ENCODE peak calls at places on chromosomes 7 and 10, in five cellular contexts. L is SK-N-SH; H is CD8-positive, alpha-beta T cell; T is fibroblast of lung; S is upper lobe of right lung. Z is an unnamed sample.
A peak's percentile ranks its signal among the peaks of the same experiment; 100 is the strongest.

GRCh38 chr7:114722562-114722961 is 199.3 kb upstream of the MDFIC start:
- DNase-seq in L (no peak), T (no peak), S (no peak), H (no peak), Z (no peak)

GRCh38 chr7:17014693-17015092 is 132.9 kb upstream of the AGR3 start:
- DNase-seq in L (no peak), T (no peak), S (no peak), H (no peak), Z (no peak)

GRCh38 chr7:115475774-115476407 is 554.0 kb downstream of the MDFIC start:
- DNase-seq in H (no peak), T (peak; percentile 29), S (no peak), L (no peak), Z (no peak)

GRCh38 chr10:66928000-66928770 is 2.3 kb downstream of the LRRTM3 start:
- DNase-seq in H (no peak), T (peak; percentile 19), S (no peak), L (peak; percentile 11), Z (no peak)

GRCh38 chr7:141646826-141647480 is 55.0 kb downstream of the DENND11 start:
- DNase-seq in S (no peak), H (no peak), L (no peak), T (peak; percentile 47), Z (no peak)

GRCh38 chr10:72124984-72125383 is 36.6 kb upstream of the SPOCK2 start:
- DNase-seq in L (no peak), T (peak; percentile 82), S (no peak), H (no peak), Z (no peak)

GRCh38 chr7:148222716-148223115 is 367.9 kb upstream of the C7orf33 start:
- DNase-seq in L (no peak), S (no peak), H (no peak), T (no peak), Z (no peak)

GRCh38 chr10:71259815-71260501 is 47.6 kb downstream of the UNC5B start:
- DNase-seq in L (no peak), T (no peak), H (no peak), S (no peak), Z (no peak)

GRCh38 chr7:151351967-151352366 is 10.4 kb downstream of the NUB1 start:
- DNase-seq in L (no peak), T (no peak), H (peak; percentile 34), S (no peak), Z (peak; percentile 77)

GRCh38 chr10:72692897-72693598 is 1.1 kb downstream of the MCU start:
- DNase-seq in S (no peak), H (peak; percentile 2), L (no peak), T (peak; percentile 32), Z (peak; percentile 32)

GRCh38 chr7:32957326-32958045 is at the start of gene FKBP9:
- DNase-seq in S (peak; percentile 96), H (no peak), L (peak; percentile 99), T (peak; percentile 88), Z (peak; percentile 24)

GRCh38 chr7:102908676-102909075 is 4.1 kb upstream of the LRRC17 start:
- DNase-seq in T (no peak), H (no peak), S (no peak), L (no peak), Z (no peak)

GRCh38 chr10:4121531-4122380 is 336.7 kb upstream of the KLF6 start:
- DNase-seq in T (no peak), S (no peak), L (no peak), H (no peak), Z (no peak)

GRCh38 chr10:26199841-26200240 is 16.7 kb upstream of the GAD2 start:
- DNase-seq in T (no peak), L (no peak), H (no peak), S (no peak), Z (no peak)

GRCh38 chr10:8978100-8978499 is 923.6 kb downstream of the GATA3 start:
- DNase-seq in H (no peak), S (no peak), L (no peak), T (no peak), Z (no peak)

GRCh38 chr10:810351-810846 is 120.9 kb upstream of the DIP2C start:
- DNase-seq in H (no peak), S (no peak), T (no peak), L (peak; percentile 71), Z (peak; percentile 12)

GRCh38 chr10:31953080-31953479 is 24.4 kb upstream of the ARHGAP12 start:
- DNase-seq in H (no peak), L (no peak), T (peak; percentile 45), S (no peak), Z (no peak)

GRCh38 chr7:118642396-118642795 is 417.9 kb downstream of the ANKRD7 start:
- DNase-seq in T (no peak), H (no peak), S (no peak), L (no peak), Z (no peak)

GRCh38 chr10:131853610-131853964 is 47.2 kb upstream of the PPP2R2D start:
- DNase-seq in H (no peak), T (no peak), L (no peak), S (peak; percentile 41), Z (no peak)

GRCh38 chr10:35271086-35271834 is 65.0 kb upstream of the CCNY start:
- DNase-seq in T (peak; percentile 17), L (no peak), H (no peak), S (no peak), Z (no peak)

GRCh38 chr7:159112136-159113011 is 32.3 kb downstream of the VIPR2 start:
- DNase-seq in H (peak; percentile 13), T (no peak), S (peak; percentile 57), L (no peak), Z (peak; percentile 45)

GRCh38 chr10:132901351-132901750 is 41.0 kb downstream of the CFAP46 start:
- DNase-seq in T (no peak), H (no peak), S (peak; percentile 4), L (no peak), Z (no peak)

GRCh38 chr10:13882112-13882711 is 295.4 kb downstream of the PRPF18 start:
- DNase-seq in S (no peak), H (no peak), L (no peak), T (peak; percentile 99), Z (no peak)

GRCh38 chr10:121926669-121927360 is 1.0 kb downstream of the ATE1 start:
- DNase-seq in S (no peak), H (no peak), T (peak; percentile 18), L (no peak), Z (no peak)

GRCh38 chr10:121927361-121927840 is 430 bp downstream of the ATE1 start:
- DNase-seq in H (no peak), T (peak; percentile 61), L (peak; percentile 83), S (peak; percentile 78), Z (peak; percentile 46)

GRCh38 chr10:121927841-121928527 is at the start of gene ATE1:
- DNase-seq in L (peak; percentile 94), T (peak; percentile 90), S (peak; percentile 95), H (peak; percentile 77), Z (peak; percentile 81)

GRCh38 chr10:121928528-121928884 is 675 bp upstream of the ATE1 start:
- DNase-seq in T (peak; percentile 27), S (no peak), H (peak; percentile 1), L (no peak), Z (no peak)

GRCh38 chr10:121926157-121926556 is 1.7 kb downstream of the ATE1 start:
- DNase-seq in T (no peak), L (no peak), S (no peak), H (no peak), Z (no peak)
- H3K4me3 ChIP-seq in T (peak overlapping the region; percentile 90), L (peak overlapping the region; percentile 76), S (peak overlapping the region; percentile 91), H (no peak overlapping the region), Z (peak overlapping the region; percentile 95)

DNA sequence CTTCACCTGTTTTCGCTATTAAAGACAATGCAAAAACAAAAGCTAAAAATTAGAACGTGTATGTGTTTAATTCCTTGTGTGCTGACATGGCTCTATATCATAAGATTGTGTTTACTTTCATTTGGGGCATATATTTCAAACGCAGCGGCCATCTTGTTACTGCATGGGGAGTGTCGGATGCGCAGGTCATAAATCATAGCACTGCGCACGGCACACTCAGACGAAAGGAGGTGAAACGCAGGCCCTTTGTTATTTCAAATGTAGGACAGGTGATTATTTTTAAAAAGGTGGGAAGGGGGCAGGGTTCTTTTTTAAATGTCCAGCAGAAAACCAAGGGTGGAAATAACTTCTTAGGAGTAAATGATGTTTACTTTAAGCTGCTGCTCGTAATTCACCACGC is 209.0 kb downstream of the AGMO start:
- DNase-seq in S (no peak), H (no peak), T (no peak), L (no peak), Z (no peak)
- H3K9me3 ChIP-seq in S (peaks cover 5% of the 10 kb centered on the region), H (no peaks in the 10 kb centered on the region), T (no peaks in the 10 kb centered on the region), L (no peaks in the 10 kb centered on the region), Z (no peaks in the 10 kb centered on the region)

DNA sequence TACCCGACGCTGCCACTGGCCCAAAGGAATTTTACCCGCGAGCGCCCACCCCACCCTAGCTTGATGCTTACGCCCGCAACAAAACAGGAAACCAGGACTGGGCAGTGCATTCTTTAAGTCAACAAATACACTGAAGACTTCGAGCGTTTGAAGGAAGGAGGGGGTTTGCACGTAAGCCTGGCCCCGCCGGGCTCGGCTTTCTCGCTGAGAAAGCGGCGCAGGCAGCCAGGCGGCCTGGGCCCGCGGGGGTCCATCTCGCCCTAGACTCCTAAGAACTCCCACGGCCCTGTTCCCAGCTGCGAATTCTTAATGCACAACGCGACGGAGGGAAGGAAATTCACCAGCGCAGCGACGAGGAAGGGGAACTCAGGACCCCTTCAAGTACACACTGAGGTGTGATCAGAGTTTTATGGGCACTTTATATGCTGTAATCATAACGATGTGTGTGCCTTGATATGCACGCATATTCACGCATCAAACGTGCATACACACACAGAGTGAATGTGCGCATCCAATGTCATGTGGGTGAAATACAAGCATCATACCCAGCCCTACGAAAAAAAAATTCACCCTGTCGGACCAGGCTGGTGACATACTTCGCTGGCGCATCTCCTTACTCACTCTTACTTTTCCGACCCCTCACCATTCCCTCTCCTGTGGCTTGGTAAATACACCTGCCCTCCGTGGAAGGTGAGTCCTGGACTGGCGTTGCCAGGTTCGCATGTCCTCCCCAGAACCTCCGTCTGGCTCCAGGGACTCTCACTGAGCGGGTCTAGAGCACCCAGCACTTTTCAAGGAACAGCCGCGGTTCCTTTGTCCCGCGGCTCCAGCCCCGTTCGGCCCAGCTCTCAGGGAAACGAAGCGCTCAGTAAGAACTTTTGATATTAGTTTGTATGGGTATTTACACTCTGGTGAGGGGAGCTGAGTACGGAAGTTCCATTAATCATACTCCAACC is 5.7 kb upstream of the HOXA13 start:
- DNase-seq in S (peak; percentile 48), T (no peak), L (no peak), H (no peak), Z (no peak)
- H3K27me3 ChIP-seq in S (peaks cover 99% of the 10 kb centered on the region), T (peaks cover 88% of the 10 kb centered on the region), L (peaks cover 97% of the 10 kb centered on the region), H (peaks cover 65% of the 10 kb centered on the region), Z (peaks cover 62% of the 10 kb centered on the region)

GRCh38 chr10:10311966-10312365 is 705.7 kb upstream of the CELF2 start:
- DNase-seq in T (no peak), S (no peak), L (no peak), H (no peak), Z (no peak)

GRCh38 chr10:10315989-10316388 is 701.7 kb upstream of the CELF2 start:
- DNase-seq in L (no peak), T (no peak), S (no peak), H (no peak), Z (no peak)

GRCh38 chr10:10307551-10307950 is 710.1 kb upstream of the CELF2 start:
- DNase-seq in T (no peak), L (no peak), S (no peak), H (no peak), Z (no peak)

GRCh38 chr10:10317151-10317550 is 700.5 kb upstream of the CELF2 start:
- DNase-seq in T (no peak), H (no peak), L (no peak), S (no peak), Z (no peak)

GRCh38 chr10:10313099-10313875 is 704.4 kb upstream of the CELF2 start:
- DNase-seq in L (no peak), H (no peak), T (peak; percentile 20), S (no peak), Z (no peak)
- H3K4me3 ChIP-seq in L (no peak overlapping the region), H (no peak overlapping the region), T (no peak overlapping the region), S (no peak overlapping the region), Z (no peak overlapping the region)